ENCODE peak calls at places on chromosome 16, in ten cellular contexts. O, H, E, G, T, Z, N, Y, L and P are unnamed samples.

GRCh38 chr16:9607512-9608230 is 516.2 kb downstream of the HAPSTR1 start:
- DNase-seq in L (no peak), O (no peak), N (no peak), G (no peak), E (no peak), H (no peak), T (no peak), Z (no peak), Y (no peak), P (no peak)

GRCh38 chr16:57627184-57627871 is 1.1 kb upstream of the ADGRG1 start:
- DNase-seq in N (no peak), T (no peak), Y (no peak), E (peak; percentile 59), L (no peak), Z (no peak), O (no peak), H (no peak), G (no peak), P (peak; percentile 40)

GRCh38 chr16:11290102-11290893 is 9.2 kb upstream of the PRM1 start:
- DNase-seq in L (no peak), E (no peak), Z (no peak), G (no peak), O (no peak), T (no peak), Y (no peak), N (no peak), H (no peak), P (no peak)

GRCh38 chr16:86343111-86343642 is 167.2 kb upstream of the FOXF1 start:
- DNase-seq in E (peak; percentile 45), G (peak; percentile 24), O (no peak), Y (no peak), L (no peak), T (peak; percentile 28), N (peak; percentile 24), Z (no peak), H (peak; percentile 55), P (no peak)

GRCh38 chr16:24822974-24823373 is 22.8 kb upstream of the SLC5A11 start:
- DNase-seq in E (no peak), Z (no peak), Y (no peak), N (no peak), G (no peak), O (no peak), L (no peak), T (peak; percentile 64), H (no peak), P (no peak)

GRCh38 chr16:67865318-67865717 is 7.5 kb upstream of the EDC4 start:
- DNase-seq in G (no peak), N (no peak), Y (no peak), H (no peak), T (peak; percentile 57), O (no peak), Z (no peak), E (peak; percentile 64), L (peak; percentile 38), P (no peak)

GRCh38 chr16:73154063-73154870 is 106.3 kb upstream of the ZFHX3 start:
- DNase-seq in G (peak; percentile 48), N (no peak), H (peak; percentile 42), L (no peak), T (peak; percentile 54), Y (peak; percentile 73), E (no peak), Z (peak; percentile 69), O (no peak), P (no peak)

GRCh38 chr16:22643886-22644285 is 133.2 kb downstream of the NPIPB5 start:
- DNase-seq in G (no peak), O (no peak), T (no peak), H (no peak), L (no peak), E (no peak), Z (no peak), Y (no peak), N (no peak), P (no peak)

GRCh38 chr16:11639925-11640899 is 28.0 kb upstream of the SNN start:
- DNase-seq in T (peak; percentile 93), G (peak; percentile 83), Z (peak; percentile 89), Y (peak; percentile 88), O (peak; percentile 88), H (peak; percentile 83), E (no peak), L (no peak), N (peak; percentile 91), P (peak; percentile 32)

GRCh38 chr16:62276632-62277031 is 240.4 kb upstream of the CDH8 start:
- DNase-seq in N (no peak), Y (no peak), G (no peak), O (no peak), E (no peak), T (no peak), H (no peak), L (no peak), Z (no peak), P (no peak)

GRCh38 chr16:82653550-82654511 is 27.1 kb downstream of the CDH13 start:
- DNase-seq in N (no peak), L (peak; percentile 19), E (no peak), Z (no peak), T (no peak), G (no peak), O (no peak), Y (no peak), H (no peak), P (no peak)

GRCh38 chr16:69626256-69626655 is 60.5 kb downstream of the NFAT5 start:
- DNase-seq in H (no peak), N (no peak), O (no peak), Z (no peak), Y (no peak), G (no peak), L (no peak), E (no peak), T (no peak), P (no peak)

GRCh38 chr16:29148867-29149272 is 164.0 kb downstream of the LAT start:
- DNase-seq in Y (no peak), E (no peak), Z (peak; percentile 82), L (peak; percentile 85), T (no peak), N (no peak), O (peak; percentile 49), G (peak; percentile 47), H (no peak), P (no peak)

GRCh38 chr16:65829076-65829475 is 537.4 kb upstream of the CDH5 start:
- DNase-seq in E (no peak), O (no peak), G (no peak), T (no peak), L (no peak), H (no peak), Y (no peak), Z (no peak), N (no peak), P (no peak)

GRCh38 chr16:88697116-88697830 is 8.9 kb downstream of the RNF166 start:
- DNase-seq in Z (no peak), E (no peak), L (no peak), T (no peak), G (no peak), N (no peak), H (no peak), Y (no peak), O (no peak), P (no peak)

GRCh38 chr16:88698694-88699045 is 7.5 kb downstream of the RNF166 start:
- DNase-seq in N (no peak), Y (no peak), H (no peak), E (no peak), G (no peak), L (no peak), T (no peak), Z (no peak), O (no peak), P (no peak)

GRCh38 chr16:88696441-88696840 is 9.8 kb downstream of the RNF166 start:
- DNase-seq in O (no peak), H (no peak), Y (no peak), N (no peak), L (no peak), Z (no peak), G (no peak), T (no peak), E (no peak), P (no peak)

GRCh38 chr16:88699180-88699579 is 7.0 kb downstream of the RNF166 start:
- DNase-seq in O (no peak), N (no peak), G (no peak), Z (no peak), T (no peak), Y (no peak), L (no peak), E (no peak), H (no peak), P (no peak)

GRCh38 chr16:88697831-88698693 is 8.1 kb downstream of the RNF166 start:
- DNase-seq in N (no peak), O (no peak), E (no peak), Z (no peak), H (no peak), G (no peak), T (no peak), L (no peak), Y (no peak), P (peak; percentile 30)
- TF ChIP-seq CTCF in N (peak; percentile 18), O (no peak), E (peak; percentile 44), Z (peak; percentile 23), H (no peak), G (peak; percentile 55), T (no peak), L (peak; percentile 48), Y (no peak), P (peak; percentile 69)

DNA sequence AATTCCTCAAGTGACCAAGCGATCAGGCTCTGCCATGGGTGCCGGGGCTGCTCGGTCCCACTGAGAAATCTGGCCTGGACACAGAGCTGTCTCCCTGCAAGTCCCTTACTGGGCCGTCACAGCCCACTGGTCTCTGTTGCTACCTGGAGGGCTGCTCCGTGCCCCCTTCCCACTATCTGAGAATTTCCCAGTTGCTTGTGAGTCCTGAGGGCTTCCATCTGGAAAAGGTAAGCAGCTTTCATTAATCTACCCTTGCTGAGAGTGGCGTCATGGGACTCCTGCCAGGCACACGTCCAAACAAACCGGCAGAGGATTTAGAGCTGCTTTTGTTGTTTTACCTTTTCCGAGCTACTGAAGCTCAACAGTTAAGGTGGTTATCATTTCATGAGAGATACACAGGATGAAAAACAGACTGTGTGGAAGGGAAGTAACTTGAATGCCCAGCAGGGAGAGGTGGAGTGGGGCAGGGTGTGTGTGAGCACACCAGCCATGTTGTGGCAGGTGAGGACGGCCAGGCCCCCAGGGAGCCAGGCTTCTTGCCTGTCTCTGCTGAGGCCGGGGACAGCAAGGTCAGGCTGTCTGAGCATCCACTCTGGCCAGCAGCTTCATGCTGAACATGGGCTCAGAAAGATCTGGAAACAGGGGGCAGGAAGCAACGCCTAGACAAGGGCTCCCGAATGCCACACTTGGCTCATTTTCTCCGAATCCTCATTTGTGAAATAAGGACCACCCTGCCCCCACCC is 50.6 kb downstream of the GTF3C1 start:
- DNase-seq in Z (no peak), H (no peak), T (no peak), Y (no peak), N (no peak), L (no peak), E (no peak), G (no peak), O (no peak), P (peak; percentile 73)
- H3K36me3 ChIP-seq in Z (peaks cover 100% of the 10 kb centered on the region), H (peaks cover 99% of the 10 kb centered on the region), T (no peaks in the 10 kb centered on the region), Y (peaks cover 98% of the 10 kb centered on the region), N (peaks cover 8% of the 10 kb centered on the region), L (peaks cover 92% of the 10 kb centered on the region), E (peaks cover 29% of the 10 kb centered on the region), G (peaks cover 100% of the 10 kb centered on the region), O (peaks cover 50% of the 10 kb centered on the region), P (peaks cover 94% of the 10 kb centered on the region)

GRCh38 chr16:80129791-80130190 is 411.0 kb upstream of the DYNLRB2 start:
- DNase-seq in Z (no peak), N (no peak), H (no peak), T (no peak), G (no peak), Y (no peak), E (no peak), O (no peak), L (no peak), P (no peak)
- H3K9me3 ChIP-seq in Z (peaks cover 6% of the 10 kb centered on the region), N (no peaks in the 10 kb centered on the region), H (no peaks in the 10 kb centered on the region), T (no peaks in the 10 kb centered on the region), G (peaks cover 13% of the 10 kb centered on the region), Y (peaks cover 9% of the 10 kb centered on the region), E (no peaks in the 10 kb centered on the region), O (peaks cover 5% of the 10 kb centered on the region), L (no peaks in the 10 kb centered on the region), P (no peaks in the 10 kb centered on the region)

GRCh38 chr16:78240459-78241222 is 141.2 kb downstream of the WWOX start:
- DNase-seq in Z (peak; percentile 51), T (no peak), O (peak; percentile 59), Y (no peak), N (peak; percentile 71), L (no peak), E (no peak), G (no peak), H (no peak), P (no peak)
- TF ChIP-seq CTCF in Z (no peak), T (no peak), O (no peak), Y (no peak), N (peak; percentile 3), L (no peak), E (no peak), G (no peak), H (no peak), P (no peak)